ENCODE peak calls at places on chromosomes 4 and X, in nine cellular contexts. One of them, this sample, is unnamed.
A peak's percentile ranks its signal among the peaks of the same experiment; 100 is the strongest.

GRCh38 chrX:32155044-32155638 is 1056.2 kb downstream of the DMD start:
- DNase-seq in stimulated activated CD4-positive, alpha-beta T cell treated with anti-CD3 and anti-CD28 coated beads, Interleukin-1b, Interleukin-23, amount 100 ng/mL, for 1 hour: no peak
- DNase-seq in Calu3: no peak
- DNase-seq in coronary artery: no peak
- DNase-seq in uterus: no peak
- DNase-seq in NCI-H2029 treated with DMSO at 0.1 percent for 48 hours: no peak
- DNase-seq in NT2/D1: peak; percentile 30
- DNase-seq in nucleus accumbens: peak; percentile 0
- DNase-seq in fibroblast of the conjunctiva: no peak
- DNase-seq in this sample: no peak

GRCh38 chr4:173917255-173917960 is 366.1 kb downstream of the FBXO8 start:
- DNase-seq in stimulated activated CD4-positive, alpha-beta T cell treated with anti-CD3 and anti-CD28 coated beads, Interleukin-1b, Interleukin-23, amount 100 ng/mL, for 1 hour: no peak
- DNase-seq in Calu3: peak; percentile 1
- DNase-seq in coronary artery: no peak
- DNase-seq in uterus: no peak
- DNase-seq in NCI-H2029 treated with DMSO at 0.1 percent for 48 hours: no peak
- DNase-seq in NT2/D1: peak; percentile 6
- DNase-seq in nucleus accumbens: no peak
- DNase-seq in fibroblast of the conjunctiva: no peak
- DNase-seq in this sample: no peak

GRCh38 chr4:77197361-77197760 is 40.4 kb downstream of the CCNG2 start:
- DNase-seq in stimulated activated CD4-positive, alpha-beta T cell treated with anti-CD3 and anti-CD28 coated beads, Interleukin-1b, Interleukin-23, amount 100 ng/mL, for 1 hour: no peak
- DNase-seq in Calu3: no peak
- DNase-seq in coronary artery: no peak
- DNase-seq in uterus: no peak
- DNase-seq in NCI-H2029 treated with DMSO at 0.1 percent for 48 hours: no peak
- DNase-seq in NT2/D1: no peak
- DNase-seq in nucleus accumbens: no peak
- DNase-seq in fibroblast of the conjunctiva: no peak
- DNase-seq in this sample: no peak

GRCh38 chrX:20742106-20742505 is 475.4 kb upstream of the RPS6KA3 start:
- DNase-seq in stimulated activated CD4-positive, alpha-beta T cell treated with anti-CD3 and anti-CD28 coated beads, Interleukin-1b, Interleukin-23, amount 100 ng/mL, for 1 hour: no peak
- DNase-seq in Calu3: no peak
- DNase-seq in coronary artery: no peak
- DNase-seq in uterus: no peak
- DNase-seq in NCI-H2029 treated with DMSO at 0.1 percent for 48 hours: peak; percentile 84
- DNase-seq in NT2/D1: no peak
- DNase-seq in nucleus accumbens: no peak
- DNase-seq in fibroblast of the conjunctiva: no peak
- DNase-seq in this sample: no peak

GRCh38 chr4:1775731-1776500 is 17.2 kb upstream of the FGFR3 start:
- DNase-seq in stimulated activated CD4-positive, alpha-beta T cell treated with anti-CD3 and anti-CD28 coated beads, Interleukin-1b, Interleukin-23, amount 100 ng/mL, for 1 hour: no peak
- DNase-seq in Calu3: peak; percentile 66
- DNase-seq in coronary artery: no peak
- DNase-seq in uterus: no peak
- DNase-seq in NCI-H2029 treated with DMSO at 0.1 percent for 48 hours: no peak
- DNase-seq in NT2/D1: no peak
- DNase-seq in nucleus accumbens: peak; percentile 81
- DNase-seq in fibroblast of the conjunctiva: no peak
- DNase-seq in this sample: no peak

GRCh38 chrX:68650491-68650890 is 3.0 kb downstream of the STARD8 start:
- DNase-seq in stimulated activated CD4-positive, alpha-beta T cell treated with anti-CD3 and anti-CD28 coated beads, Interleukin-1b, Interleukin-23, amount 100 ng/mL, for 1 hour: no peak
- DNase-seq in Calu3: no peak
- DNase-seq in coronary artery: no peak
- DNase-seq in uterus: no peak
- DNase-seq in NCI-H2029 treated with DMSO at 0.1 percent for 48 hours: no peak
- DNase-seq in NT2/D1: no peak
- DNase-seq in nucleus accumbens: no peak
- DNase-seq in fibroblast of the conjunctiva: no peak
- DNase-seq in this sample: no peak

GRCh38 chrX:67692246-67692645 is 148.4 kb downstream of the AR start:
- DNase-seq in stimulated activated CD4-positive, alpha-beta T cell treated with anti-CD3 and anti-CD28 coated beads, Interleukin-1b, Interleukin-23, amount 100 ng/mL, for 1 hour: no peak
- DNase-seq in Calu3: no peak
- DNase-seq in coronary artery: no peak
- DNase-seq in uterus: no peak
- DNase-seq in NCI-H2029 treated with DMSO at 0.1 percent for 48 hours: no peak
- DNase-seq in NT2/D1: no peak
- DNase-seq in nucleus accumbens: no peak
- DNase-seq in fibroblast of the conjunctiva: peak; percentile 23
- DNase-seq in this sample: no peak

GRCh38 chrX:136816970-136817369 is 36.2 kb upstream of the ARHGEF6 start:
- DNase-seq in stimulated activated CD4-positive, alpha-beta T cell treated with anti-CD3 and anti-CD28 coated beads, Interleukin-1b, Interleukin-23, amount 100 ng/mL, for 1 hour: no peak
- DNase-seq in Calu3: no peak
- DNase-seq in coronary artery: no peak
- DNase-seq in uterus: no peak
- DNase-seq in NCI-H2029 treated with DMSO at 0.1 percent for 48 hours: no peak
- DNase-seq in NT2/D1: no peak
- DNase-seq in nucleus accumbens: no peak
- DNase-seq in fibroblast of the conjunctiva: no peak
- DNase-seq in this sample: no peak

GRCh38 chrX:17025903-17026302 is 79.4 kb downstream of the REPS2 start:
- DNase-seq in stimulated activated CD4-positive, alpha-beta T cell treated with anti-CD3 and anti-CD28 coated beads, Interleukin-1b, Interleukin-23, amount 100 ng/mL, for 1 hour: no peak
- DNase-seq in Calu3: no peak
- DNase-seq in coronary artery: no peak
- DNase-seq in uterus: no peak
- DNase-seq in NCI-H2029 treated with DMSO at 0.1 percent for 48 hours: no peak
- DNase-seq in NT2/D1: no peak
- DNase-seq in nucleus accumbens: no peak
- DNase-seq in fibroblast of the conjunctiva: no peak
- DNase-seq in this sample: no peak

GRCh38 chr4:182354867-182355266 is 111.7 kb downstream of the TENM3 start:
- DNase-seq in stimulated activated CD4-positive, alpha-beta T cell treated with anti-CD3 and anti-CD28 coated beads, Interleukin-1b, Interleukin-23, amount 100 ng/mL, for 1 hour: no peak
- DNase-seq in Calu3: no peak
- DNase-seq in coronary artery: no peak
- DNase-seq in uterus: no peak
- DNase-seq in NCI-H2029 treated with DMSO at 0.1 percent for 48 hours: no peak
- DNase-seq in NT2/D1: no peak
- DNase-seq in nucleus accumbens: no peak
- DNase-seq in fibroblast of the conjunctiva: no peak
- DNase-seq in this sample: no peak